ENCODE peak calls at places on chromosomes 16 and 17, in four cellular contexts. D, J, H and P are unnamed samples.

GRCh38 chr16:84985079-84986065 is 26.0 kb downstream of the ZDHHC7 start:
- DNase-seq in H (peak), D (no peak), J (peak), P (peak)

GRCh38 chr16:1981398-1981836 is at the start of gene NOXO1:
- DNase-seq in J (no peak), H (no peak), D (no peak), P (no peak)

GRCh38 chr17:27563532-27563931 is 67.5 kb upstream of the LGALS9 start:
- DNase-seq in H (no peak), J (no peak), D (no peak), P (no peak)

GRCh38 chr16:3259097-3259496 is 2.7 kb upstream of the MEFV start:
- DNase-seq in J (peak), D (no peak), H (no peak), P (peak)

GRCh38 chr16:72109300-72109699 is 15.7 kb downstream of the DHX38 start:
- DNase-seq in H (no peak), J (no peak), D (no peak), P (no peak)

GRCh38 chr16:84497418-84497817 is 7.0 kb downstream of the MEAK7 start:
- DNase-seq in D (peak), H (no peak), J (no peak), P (no peak)

GRCh38 chr16:19524356-19524865 is 669 bp downstream of the CCP110 start:
- DNase-seq in J (no peak), D (no peak), H (no peak), P (no peak)

GRCh38 chr16:75267631-75268264 is 16.3 kb upstream of the BCAR1 start:
- DNase-seq in H (peak), D (peak), J (peak), P (no peak)

GRCh38 chr17:61397086-61397842 is 2.4 kb upstream of the TBX2 start:
- DNase-seq in J (peak), H (no peak), D (peak), P (no peak)

GRCh38 chr17:80429356-80430275 is 14.6 kb downstream of the ENDOV start:
- DNase-seq in D (no peak), H (no peak), J (no peak), P (no peak)

GRCh38 chr17:77420804-77421634 is 280.2 kb downstream of the SEC14L1 start:
- DNase-seq in J (peak), H (peak), D (peak), P (peak)

GRCh38 chr17:21025446-21025845 is 17.4 kb downstream of the USP22 start:
- DNase-seq in J (peak), H (peak), D (no peak), P (no peak)

GRCh38 chr17:21370430-21370829 is 5.7 kb upstream of the KCNJ12 start:
- DNase-seq in H (no peak), J (no peak), D (peak), P (no peak)

GRCh38 chr16:87608400-87608985 is 6.2 kb downstream of the JPH3 start:
- DNase-seq in J (peak), D (peak), H (peak), P (no peak)

GRCh38 chr17:14760212-14760611 is 459.3 kb downstream of the HS3ST3B1 start:
- DNase-seq in J (no peak), H (no peak), D (peak), P (no peak)

GRCh38 chr17:39270923-39271322 is 45.2 kb upstream of the STAC2 start:
- DNase-seq in J (peak), D (peak), H (peak), P (peak)

GRCh38 chr16:48102083-48103008 is 53.4 kb downstream of the ABCC12 start:
- DNase-seq in D (no peak), H (no peak), J (no peak), P (no peak)

GRCh38 chr17:4232168-4232813 is 31.5 kb downstream of the ANKFY1 start:
- DNase-seq in H (peak), J (peak), D (no peak), P (no peak)

GRCh38 chr16:15742716-15743115 is 92.7 kb downstream of the NDE1 start:
- DNase-seq in J (no peak), H (no peak), D (no peak), P (no peak)

GRCh38 chr16:84807776-84808175 is 12.0 kb upstream of the CRISPLD2 start:
- DNase-seq in H (no peak), J (no peak), D (no peak), P (no peak)

GRCh38 chr16:5615868-5616642 is 518.5 kb upstream of the EEF2KMT start:
- DNase-seq in H (peak), J (peak), D (peak), P (no peak)

GRCh38 chr16:75653926-75654325 is 6.4 kb downstream of the TERF2IP start:
- DNase-seq in J (peak), H (peak), D (no peak), P (peak)

GRCh38 chr17:79295307-79295706 is 220.7 kb downstream of the ENGASE start:
- DNase-seq in D (no peak), J (no peak), H (no peak), P (no peak)

GRCh38 chr17:62910277-62910676 is 55.8 kb upstream of the TANC2 start:
- DNase-seq in H (no peak), J (no peak), D (peak), P (no peak)

GRCh38 chr17:62905233-62905632 is 60.8 kb upstream of the TANC2 start:
- DNase-seq in J (no peak), H (no peak), D (peak), P (no peak)

GRCh38 chr17:62902573-62903229 is 63.3 kb upstream of the TANC2 start:
- DNase-seq in H (no peak), J (no peak), D (no peak), P (no peak)

GRCh38 chr17:62907961-62908360 is 58.1 kb upstream of the TANC2 start:
- DNase-seq in H (no peak), J (no peak), D (peak), P (no peak)

GRCh38 chr17:62906881-62907280 is 59.2 kb upstream of the TANC2 start:
- DNase-seq in D (peak), H (no peak), J (no peak), P (no peak)
- TF ChIP-seq CTCF in D (no peak), H (no peak), J (no peak), P (no peak)

DNA sequence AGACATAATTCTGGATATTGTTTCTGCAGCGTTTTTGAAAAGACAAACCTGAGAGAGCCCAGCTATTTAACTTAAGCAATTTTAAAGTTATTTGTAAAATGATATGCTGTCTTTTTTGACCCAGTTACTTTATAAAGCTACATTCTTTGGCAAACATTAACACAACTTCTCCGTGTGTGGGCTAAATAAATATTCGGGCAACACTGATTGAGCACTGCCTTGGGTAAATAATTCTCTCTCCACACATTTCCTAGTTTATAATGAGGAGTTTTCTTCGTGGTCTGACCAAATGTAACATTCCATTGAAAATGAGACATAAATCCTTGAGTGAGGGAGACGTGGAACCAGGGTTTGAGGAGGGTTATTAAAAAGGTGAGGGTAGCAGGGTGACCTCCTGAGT is 142.8 kb downstream of the WWOX start:
- DNase-seq in J (no peak), D (no peak), H (no peak), P (no peak)
- TF ChIP-seq CTCF in J (no peak), D (no peak), H (no peak), P (no peak)

DNA sequence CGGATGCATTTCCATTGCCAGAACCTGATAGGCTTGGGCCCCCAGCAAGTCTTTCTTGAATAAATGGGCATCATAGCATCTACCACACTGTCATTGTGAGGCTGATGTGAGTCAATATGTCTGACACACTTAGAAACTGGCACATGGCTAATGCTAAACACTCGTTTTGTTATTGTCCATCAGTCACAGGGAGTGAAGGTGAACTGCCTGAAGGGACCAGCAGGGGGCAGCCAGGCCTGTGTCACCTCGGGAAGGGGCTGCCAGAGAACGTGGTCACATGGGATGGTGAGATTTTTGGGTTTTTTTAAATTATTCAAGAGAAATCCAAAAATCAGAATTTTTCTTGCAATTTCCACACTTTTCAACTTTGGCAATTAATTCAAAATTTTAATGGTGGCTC is 831 bp upstream of the RCVRN start:
- DNase-seq in H (no peak), J (no peak), D (peak), P (no peak)
- TF ChIP-seq CTCF in H (peak), J (peak), D (peak), P (peak)

DNA sequence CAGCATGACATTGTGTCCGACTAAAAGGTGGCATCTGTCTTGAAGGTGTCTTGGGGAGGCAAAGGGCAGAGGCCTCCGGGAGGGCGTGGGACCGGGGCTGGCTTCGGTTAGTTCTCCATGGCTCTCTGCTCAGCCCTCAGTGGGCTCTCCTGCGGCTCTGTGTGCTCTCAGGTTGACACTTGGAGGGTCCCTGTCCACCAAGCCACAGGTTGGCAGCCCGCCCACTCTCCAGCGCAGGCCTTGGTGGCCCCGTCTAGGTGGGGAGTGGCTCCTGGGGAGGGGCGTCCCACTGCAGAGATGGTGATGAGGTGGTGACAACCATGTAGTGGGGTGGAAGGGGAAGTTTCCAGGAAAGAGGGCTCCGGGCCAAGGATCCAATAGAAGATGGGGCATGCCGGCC is 31.6 kb downstream of the ADGRG5 start:
- DNase-seq in J (no peak), H (no peak), D (no peak), P (no peak)
- TF ChIP-seq CTCF in J (no peak), H (no peak), D (no peak), P (no peak)

DNA sequence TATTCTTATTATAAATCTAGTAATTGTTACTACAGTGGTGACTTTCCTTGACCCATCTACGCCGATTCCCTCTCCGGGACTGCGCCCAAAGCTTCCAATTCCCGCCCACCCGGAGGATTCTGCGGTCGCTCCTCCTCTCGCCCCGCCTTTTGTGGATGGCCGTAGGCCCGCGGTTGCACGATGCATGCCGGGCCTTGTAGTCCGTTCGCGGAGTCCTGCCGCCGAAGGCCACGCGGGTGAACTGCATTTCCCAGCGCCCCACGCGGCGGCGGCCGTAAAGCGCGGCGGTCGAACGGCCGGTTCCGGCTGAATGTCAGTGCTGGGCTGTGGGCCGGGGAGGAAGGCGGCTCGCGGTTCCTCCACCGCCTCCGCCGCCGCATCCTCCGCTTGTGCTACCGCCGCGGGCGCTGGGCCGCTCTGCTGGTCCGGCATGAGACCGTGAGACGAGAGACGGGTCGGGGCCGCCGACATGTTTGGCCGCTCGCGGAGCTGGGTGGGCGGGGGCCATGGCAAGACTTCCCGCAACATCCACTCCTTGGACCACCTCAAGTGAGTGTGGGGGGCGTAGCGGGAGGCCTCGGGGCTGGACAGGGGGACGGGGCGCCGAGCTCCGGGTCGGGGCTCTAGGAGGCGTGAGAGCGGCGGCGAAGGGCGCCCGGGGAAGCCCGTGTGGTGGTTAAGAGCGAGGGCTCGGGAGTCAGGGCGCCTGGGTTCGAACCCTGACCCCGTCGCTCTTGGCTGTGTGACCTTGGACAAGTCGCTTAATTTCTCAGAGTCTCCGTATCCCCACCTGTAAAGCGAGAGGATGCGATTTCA is at the start of gene CLEC16A:
- DNase-seq in D (peak), H (peak), J (peak), P (peak)
- TF ChIP-seq CTCF in D (peak), H (no peak), J (no peak), P (no peak)

DNA sequence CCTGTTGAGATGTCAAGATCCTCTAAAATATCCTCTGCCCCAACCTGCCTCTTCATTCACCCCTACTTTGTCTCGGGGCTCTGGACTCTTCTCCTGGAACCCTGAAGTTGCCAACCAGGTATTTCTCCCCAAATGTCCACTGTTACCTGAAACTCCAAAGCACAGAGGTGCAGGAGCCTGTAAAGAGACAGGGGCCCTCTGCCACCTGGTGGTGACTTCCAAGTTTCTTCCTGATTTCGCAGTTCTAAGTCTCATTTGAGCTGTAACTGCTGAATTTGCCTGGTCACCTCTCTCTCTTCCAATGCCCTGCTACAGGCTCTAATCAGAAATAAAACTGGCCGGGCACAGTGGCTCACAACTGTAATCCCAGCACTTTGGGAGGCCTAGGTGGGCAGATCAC is 77.1 kb upstream of the RCVRN start:
- DNase-seq in J (no peak), H (no peak), D (peak), P (no peak)
- TF ChIP-seq CTCF in J (no peak), H (no peak), D (peak), P (peak)

GRCh38 chr17:10512856-10513255 is 5.5 kb downstream of the MYH1 start:
- DNase-seq in H (no peak), D (no peak), J (no peak), P (no peak)

GRCh38 chr17:10518271-10519037 is at the start of gene MYH1:
- DNase-seq in J (no peak), D (no peak), H (no peak), P (no peak)

GRCh38 chr17:10516638-10517037 is 1.7 kb downstream of the MYH1 start:
- DNase-seq in J (no peak), H (no peak), D (no peak), P (no peak)

GRCh38 chr17:10516065-10516464 is 2.3 kb downstream of the MYH1 start:
- DNase-seq in H (no peak), J (no peak), D (no peak), P (no peak)

GRCh38 chr17:10513284-10514067 is 4.9 kb downstream of the MYH1 start:
- DNase-seq in D (no peak), H (no peak), J (peak), P (no peak)
- TF ChIP-seq CTCF in D (peak), H (no peak), J (no peak), P (no peak)

GRCh38 chr17:35121315-35121714 is at the start of gene FNDC8:
- DNase-seq in H (no peak), D (no peak), J (no peak), P (no peak)

GRCh38 chr17:35119370-35120185 is at the start of gene RAD51D:
- DNase-seq in H (peak), D (peak), J (peak), P (no peak)

GRCh38 chr17:35117984-35118383 is 1.7 kb downstream of the RAD51D start:
- DNase-seq in H (no peak), J (peak), D (no peak), P (no peak)

GRCh38 chr17:35116845-35117244 is 2.8 kb downstream of the RAD51D start:
- DNase-seq in D (peak), J (no peak), H (no peak), P (no peak)
- TF ChIP-seq CTCF in D (peak), J (no peak), H (no peak), P (no peak)

GRCh38 chr16:61653544-61653943 is 382.7 kb downstream of the CDH8 start:
- DNase-seq in J (no peak), H (no peak), D (no peak), P (no peak)
- TF ChIP-seq CTCF in J (no peak), H (no peak), D (no peak), P (no peak)

GRCh38 chr16:4415538-4416199 is 727 bp downstream of the CORO7 start:
- DNase-seq in H (peak), D (peak), J (peak), P (no peak)

GRCh38 chr16:4419402-4419801 is 3.0 kb upstream of the CORO7 start:
- DNase-seq in H (no peak), J (no peak), D (no peak), P (no peak)

GRCh38 chr16:4412854-4413253 is 3.5 kb downstream of the CORO7 start:
- DNase-seq in H (no peak), D (no peak), J (no peak), P (no peak)

GRCh38 chr16:4414187-4414909 is 2.0 kb downstream of the CORO7 start:
- DNase-seq in H (no peak), D (no peak), J (no peak), P (no peak)

DNA sequence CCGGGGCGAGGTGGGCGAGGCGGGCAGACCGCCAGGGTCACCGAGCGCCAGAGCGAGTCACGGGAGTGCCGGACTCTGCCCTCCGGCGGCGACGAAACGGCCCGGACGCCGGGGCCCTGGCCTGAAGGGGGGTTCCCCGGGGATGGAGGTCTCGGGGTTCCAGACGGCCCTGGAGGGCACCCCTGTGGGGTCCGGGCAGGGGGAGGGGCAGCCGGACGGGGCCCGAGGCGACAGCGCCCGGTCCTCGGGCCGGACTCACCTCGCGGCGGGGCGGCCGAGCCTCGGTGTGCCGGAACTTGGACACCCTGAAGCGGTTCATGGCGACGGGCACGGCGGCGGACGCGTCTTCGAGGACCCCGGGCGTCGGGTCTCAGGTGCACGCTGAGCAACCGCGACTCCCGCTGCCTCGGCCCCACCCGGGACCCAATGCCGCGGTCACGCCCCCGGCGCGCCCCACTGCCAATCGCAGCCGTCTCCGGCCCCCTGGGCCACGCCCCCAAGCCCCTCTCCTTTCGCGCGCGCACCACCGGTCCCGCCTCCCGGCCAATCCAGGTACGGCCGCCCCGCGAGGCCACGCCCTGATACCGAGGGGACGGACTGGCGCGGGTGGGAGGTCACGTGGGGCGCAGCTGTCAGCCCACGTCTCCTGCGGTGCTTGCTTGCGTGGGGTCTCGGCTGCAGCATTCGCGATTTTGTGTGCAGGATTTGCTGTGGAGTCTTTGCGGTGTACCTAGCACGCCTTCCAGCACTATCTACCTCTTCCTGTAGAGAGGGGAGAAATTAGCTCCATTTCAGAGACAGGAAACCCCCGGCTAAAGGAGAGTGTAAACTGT is at the start of gene CORO7:
- DNase-seq in D (peak), H (peak), J (peak), P (peak)
- TF ChIP-seq CTCF in D (peak), H (no peak), J (no peak), P (no peak)